ENCODE peak calls at places on chromosomes 1 and 21, in six cellular contexts. G is GM04504; Y is stimulated activated CD4-positive, alpha-beta T cell treated with anti-CD3 and anti-CD28 coated beads, TNF-alpha, amount 100 ng/mL, for 4 hours; Z is pancreas; L is amygdala; H is posterior vena cava. K is an unnamed sample.

GRCh38 chr1:155052412-155053400 is 1.6 kb downstream of the ADAM15 start:
- DNase-seq in G (no peak), Y (no peak), Z (no peak), L (no peak), H (no peak), K (no peak)

GRCh38 chr1:39387452-39387851 is 104.0 kb upstream of the BMP8A start:
- DNase-seq in G (peak), Y (no peak), Z (no peak), L (no peak), H (no peak), K (peak)

GRCh38 chr21:41289431-41289830 is 27.2 kb upstream of the FAM3B start:
- DNase-seq in G (no peak), Y (no peak), Z (no peak), L (no peak), H (no peak), K (no peak)

GRCh38 chr1:30853350-30853749 is 55.2 kb downstream of the SDC3 start:
- DNase-seq in G (no peak), Y (no peak), Z (no peak), L (no peak), H (no peak), K (no peak)

GRCh38 chr1:66494488-66494887 is 39.5 kb upstream of the SGIP1 start:
- DNase-seq in G (no peak), Y (no peak), Z (no peak), L (no peak), H (no peak), K (no peak)

GRCh38 chr1:42420911-42421585 is 34.8 kb downstream of the ZMYND12 start:
- DNase-seq in G (peak), Y (no peak), Z (peak), L (peak), H (no peak), K (peak)

GRCh38 chr1:65429806-65430205 is 9.3 kb downstream of the LEPR start:
- DNase-seq in G (peak), Y (no peak), Z (no peak), L (no peak), H (no peak), K (peak)

GRCh38 chr1:205316179-205316578 is 5.4 kb downstream of the NUAK2 start:
- DNase-seq in G (no peak), Y (no peak), Z (no peak), L (no peak), H (no peak), K (no peak)

GRCh38 chr1:43232482-43232881 is 37.3 kb upstream of the TMEM125 start:
- DNase-seq in G (no peak), Y (no peak), Z (no peak), L (no peak), H (no peak), K (no peak)

GRCh38 chr1:53260631-53261247 is 22.4 kb upstream of the MAGOH start:
- DNase-seq in G (no peak), Y (no peak), Z (no peak), L (no peak), H (no peak), K (no peak)

GRCh38 chr1:58430355-58431335 is 115.9 kb downstream of the OMA1 start:
- DNase-seq in G (peak), Y (no peak), Z (no peak), L (no peak), H (peak), K (no peak)

GRCh38 chr1:199616947-199617346 is 410.6 kb upstream of the NR5A2 start:
- DNase-seq in G (no peak), Y (no peak), Z (no peak), L (no peak), H (no peak), K (peak)